ENCODE peak calls at places on chromosomes 6 and 20, in seven cellular contexts. One of them, this sample, is unnamed.

GRCh38 chr6:166476634-166477215 is 94.0 kb upstream of the MPC1 start:
- DNase-seq in kidney: peak
- DNase-seq in lower lobe of right lung: no peak
- DNase-seq in left ventricle myocardium inferior: no peak
- DNase-seq in PC-9: no peak
- DNase-seq in MM.1S: no peak
- DNase-seq in psoas muscle: no peak
- DNase-seq in this sample: no peak

GRCh38 chr6:5996701-5997419 is 9.9 kb downstream of the NRN1 start:
- DNase-seq in kidney: no peak
- DNase-seq in lower lobe of right lung: peak
- DNase-seq in left ventricle myocardium inferior: no peak
- DNase-seq in PC-9: no peak
- DNase-seq in MM.1S: no peak
- DNase-seq in psoas muscle: no peak
- DNase-seq in this sample: no peak

GRCh38 chr6:142846883-142847287 is 98.1 kb downstream of the HIVEP2 start:
- DNase-seq in kidney: no peak
- DNase-seq in lower lobe of right lung: no peak
- DNase-seq in left ventricle myocardium inferior: no peak
- DNase-seq in PC-9: peak
- DNase-seq in MM.1S: peak
- DNase-seq in psoas muscle: peak
- DNase-seq in this sample: peak

GRCh38 chr20:2771631-2772080 is 28.8 kb downstream of the CPXM1 start:
- DNase-seq in kidney: no peak
- DNase-seq in lower lobe of right lung: no peak
- DNase-seq in left ventricle myocardium inferior: no peak
- DNase-seq in PC-9: no peak
- DNase-seq in MM.1S: no peak
- DNase-seq in psoas muscle: no peak
- DNase-seq in this sample: no peak

GRCh38 chr20:44576297-44576696 is 6.1 kb upstream of the PKIG start:
- DNase-seq in kidney: no peak
- DNase-seq in lower lobe of right lung: no peak
- DNase-seq in left ventricle myocardium inferior: no peak
- DNase-seq in PC-9: no peak
- DNase-seq in MM.1S: no peak
- DNase-seq in psoas muscle: no peak
- DNase-seq in this sample: no peak

GRCh38 chr20:36775196-36775595 is 1.6 kb upstream of the DSN1 start:
- DNase-seq in kidney: peak
- DNase-seq in lower lobe of right lung: no peak
- DNase-seq in left ventricle myocardium inferior: no peak
- DNase-seq in PC-9: no peak
- DNase-seq in MM.1S: no peak
- DNase-seq in psoas muscle: no peak
- DNase-seq in this sample: no peak

GRCh38 chr6:38975621-38976049 is 72.9 kb upstream of the GLP1R start:
- DNase-seq in kidney: no peak
- DNase-seq in lower lobe of right lung: no peak
- DNase-seq in left ventricle myocardium inferior: no peak
- DNase-seq in PC-9: no peak
- DNase-seq in MM.1S: no peak
- DNase-seq in psoas muscle: no peak
- DNase-seq in this sample: no peak

GRCh38 chr6:1987640-1988039 is 257.8 kb downstream of the GMDS start:
- DNase-seq in kidney: no peak
- DNase-seq in lower lobe of right lung: no peak
- DNase-seq in left ventricle myocardium inferior: no peak
- DNase-seq in PC-9: no peak
- DNase-seq in MM.1S: no peak
- DNase-seq in psoas muscle: no peak
- DNase-seq in this sample: peak

GRCh38 chr6:30844118-30844535 is 40.2 kb upstream of the DDR1 start:
- DNase-seq in kidney: no peak
- DNase-seq in lower lobe of right lung: no peak
- DNase-seq in left ventricle myocardium inferior: no peak
- DNase-seq in PC-9: peak
- DNase-seq in MM.1S: no peak
- DNase-seq in psoas muscle: no peak
- DNase-seq in this sample: no peak

GRCh38 chr6:165308926-165309731 is at the start of gene C6orf118:
- DNase-seq in kidney: peak
- DNase-seq in lower lobe of right lung: peak
- DNase-seq in left ventricle myocardium inferior: peak
- DNase-seq in PC-9: no peak
- DNase-seq in MM.1S: no peak
- DNase-seq in psoas muscle: peak
- DNase-seq in this sample: no peak

GRCh38 chr20:44614525-44614924 is 32.1 kb downstream of the PKIG start:
- DNase-seq in kidney: no peak
- DNase-seq in lower lobe of right lung: peak
- DNase-seq in left ventricle myocardium inferior: peak
- DNase-seq in PC-9: no peak
- DNase-seq in MM.1S: no peak
- DNase-seq in psoas muscle: peak
- DNase-seq in this sample: no peak

GRCh38 chr20:51757226-51757625 is 11.0 kb downstream of the ATP9A start:
- DNase-seq in kidney: peak
- DNase-seq in lower lobe of right lung: no peak
- DNase-seq in left ventricle myocardium inferior: no peak
- DNase-seq in PC-9: no peak
- DNase-seq in MM.1S: no peak
- DNase-seq in psoas muscle: no peak
- DNase-seq in this sample: no peak

GRCh38 chr20:45404438-45404837 is 3.7 kb upstream of the DBNDD2 start:
- DNase-seq in kidney: no peak
- DNase-seq in lower lobe of right lung: no peak
- DNase-seq in left ventricle myocardium inferior: no peak
- DNase-seq in PC-9: no peak
- DNase-seq in MM.1S: no peak
- DNase-seq in psoas muscle: no peak
- DNase-seq in this sample: no peak

GRCh38 chr6:48290595-48290994 is 179.6 kb upstream of the PTCHD4 start:
- DNase-seq in kidney: no peak
- DNase-seq in lower lobe of right lung: no peak
- DNase-seq in left ventricle myocardium inferior: no peak
- DNase-seq in PC-9: no peak
- DNase-seq in MM.1S: no peak
- DNase-seq in psoas muscle: no peak
- DNase-seq in this sample: no peak

GRCh38 chr6:14804444-14805210 is 441.2 kb upstream of the JARID2 start:
- DNase-seq in kidney: peak
- DNase-seq in lower lobe of right lung: peak
- DNase-seq in left ventricle myocardium inferior: peak
- DNase-seq in PC-9: no peak
- DNase-seq in MM.1S: no peak
- DNase-seq in psoas muscle: peak
- DNase-seq in this sample: no peak

GRCh38 chr20:16349518-16350295 is 223.5 kb downstream of the KIF16B start:
- DNase-seq in kidney: no peak
- DNase-seq in lower lobe of right lung: no peak
- DNase-seq in left ventricle myocardium inferior: no peak
- DNase-seq in PC-9: no peak
- DNase-seq in MM.1S: no peak
- DNase-seq in psoas muscle: peak
- DNase-seq in this sample: no peak

GRCh38 chr20:62598761-62599194 is 43.5 kb upstream of the SLCO4A1 start:
- DNase-seq in kidney: peak
- DNase-seq in lower lobe of right lung: no peak
- DNase-seq in left ventricle myocardium inferior: no peak
- DNase-seq in PC-9: peak
- DNase-seq in MM.1S: no peak
- DNase-seq in psoas muscle: no peak
- DNase-seq in this sample: no peak

GRCh38 chr6:28767133-28767532 is 156.7 kb downstream of the TRIM27 start:
- DNase-seq in kidney: no peak
- DNase-seq in lower lobe of right lung: no peak
- DNase-seq in left ventricle myocardium inferior: no peak
- DNase-seq in PC-9: no peak
- DNase-seq in MM.1S: no peak
- DNase-seq in psoas muscle: no peak
- DNase-seq in this sample: no peak

GRCh38 chr20:49397525-49397924 is 84.9 kb downstream of the KCNB1 start:
- DNase-seq in kidney: no peak
- DNase-seq in lower lobe of right lung: no peak
- DNase-seq in left ventricle myocardium inferior: no peak
- DNase-seq in PC-9: peak
- DNase-seq in MM.1S: no peak
- DNase-seq in psoas muscle: peak
- DNase-seq in this sample: no peak

GRCh38 chr20:32338665-32339064 is 19.5 kb upstream of the ASXL1 start:
- DNase-seq in kidney: no peak
- DNase-seq in lower lobe of right lung: peak
- DNase-seq in left ventricle myocardium inferior: no peak
- DNase-seq in PC-9: no peak
- DNase-seq in MM.1S: no peak
- DNase-seq in psoas muscle: no peak
- DNase-seq in this sample: no peak

GRCh38 chr20:21554985-21555384 is 41.1 kb upstream of the NKX2-2 start:
- DNase-seq in kidney: no peak
- DNase-seq in lower lobe of right lung: no peak
- DNase-seq in left ventricle myocardium inferior: no peak
- DNase-seq in PC-9: no peak
- DNase-seq in MM.1S: no peak
- DNase-seq in psoas muscle: no peak
- DNase-seq in this sample: no peak

GRCh38 chr6:78942451-78942850 is 75.1 kb downstream of the IRAK1BP1 start:
- DNase-seq in kidney: no peak
- DNase-seq in lower lobe of right lung: no peak
- DNase-seq in left ventricle myocardium inferior: no peak
- DNase-seq in PC-9: no peak
- DNase-seq in MM.1S: no peak
- DNase-seq in psoas muscle: no peak
- DNase-seq in this sample: no peak

GRCh38 chr6:136350914-136351313 is 61.3 kb upstream of the BCLAF1 start:
- DNase-seq in kidney: no peak
- DNase-seq in lower lobe of right lung: no peak
- DNase-seq in left ventricle myocardium inferior: no peak
- DNase-seq in PC-9: no peak
- DNase-seq in MM.1S: no peak
- DNase-seq in psoas muscle: no peak
- DNase-seq in this sample: no peak

GRCh38 chr20:13271098-13271497 is 50.0 kb downstream of the ISM1 start:
- DNase-seq in kidney: no peak
- DNase-seq in lower lobe of right lung: no peak
- DNase-seq in left ventricle myocardium inferior: no peak
- DNase-seq in PC-9: no peak
- DNase-seq in MM.1S: no peak
- DNase-seq in psoas muscle: no peak
- DNase-seq in this sample: no peak
- H3K27ac ChIP-seq in kidney: no peak
- H3K27ac ChIP-seq in lower lobe of right lung: peak
- H3K27ac ChIP-seq in left ventricle myocardium inferior: peak
- H3K27ac ChIP-seq in PC-9: no peak
- H3K27ac ChIP-seq in MM.1S: no peak
- H3K27ac ChIP-seq in psoas muscle: peak
- H3K27ac ChIP-seq in this sample: no peak

DNA sequence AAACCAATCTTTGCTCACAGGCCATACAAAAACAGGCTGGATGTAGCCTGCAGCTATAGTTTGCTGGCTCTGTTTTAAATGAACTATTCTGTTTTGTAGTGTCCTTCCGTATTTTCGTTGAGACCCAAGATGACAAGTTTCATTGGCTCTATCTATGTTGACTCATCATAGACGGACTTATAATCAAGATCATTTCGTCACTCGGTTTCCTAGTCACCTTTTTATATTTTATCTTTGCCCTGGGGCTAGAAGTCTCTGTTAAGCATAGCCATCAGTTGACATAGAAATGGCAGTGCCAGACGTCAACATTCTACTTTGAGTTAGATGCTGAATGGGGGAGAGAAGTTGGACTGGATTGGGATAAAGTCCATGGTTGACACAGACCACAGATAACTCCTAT is 4.8 kb downstream of the PLEKHG1 start:
- DNase-seq in kidney: no peak
- DNase-seq in lower lobe of right lung: no peak
- DNase-seq in left ventricle myocardium inferior: no peak
- DNase-seq in PC-9: no peak
- DNase-seq in MM.1S: no peak
- DNase-seq in psoas muscle: no peak
- DNase-seq in this sample: no peak
- H3K27ac ChIP-seq in kidney: no peak
- H3K27ac ChIP-seq in lower lobe of right lung: no peak
- H3K27ac ChIP-seq in left ventricle myocardium inferior: no peak
- H3K27ac ChIP-seq in PC-9: no peak
- H3K27ac ChIP-seq in MM.1S: no peak
- H3K27ac ChIP-seq in psoas muscle: no peak
- H3K27ac ChIP-seq in this sample: no peak

GRCh38 chr20:23450877-23451276 is 1.8 kb downstream of the CST11 start:
- DNase-seq in kidney: no peak
- DNase-seq in lower lobe of right lung: no peak
- DNase-seq in left ventricle myocardium inferior: no peak
- DNase-seq in PC-9: no peak
- DNase-seq in MM.1S: no peak
- DNase-seq in psoas muscle: no peak
- DNase-seq in this sample: no peak

GRCh38 chr20:23454816-23455215 is 2.1 kb upstream of the CST11 start:
- DNase-seq in kidney: no peak
- DNase-seq in lower lobe of right lung: no peak
- DNase-seq in left ventricle myocardium inferior: no peak
- DNase-seq in PC-9: no peak
- DNase-seq in MM.1S: no peak
- DNase-seq in psoas muscle: no peak
- DNase-seq in this sample: no peak

GRCh38 chr20:23453944-23454543 is 1.4 kb upstream of the CST11 start:
- DNase-seq in kidney: no peak
- DNase-seq in lower lobe of right lung: no peak
- DNase-seq in left ventricle myocardium inferior: no peak
- DNase-seq in PC-9: no peak
- DNase-seq in MM.1S: no peak
- DNase-seq in psoas muscle: no peak
- DNase-seq in this sample: no peak

GRCh38 chr20:23451956-23452487 is 654 bp downstream of the CST11 start:
- DNase-seq in kidney: no peak
- DNase-seq in lower lobe of right lung: no peak
- DNase-seq in left ventricle myocardium inferior: no peak
- DNase-seq in PC-9: no peak
- DNase-seq in MM.1S: no peak
- DNase-seq in psoas muscle: no peak
- DNase-seq in this sample: no peak

GRCh38 chr20:23452776-23453175 is at the start of gene CST11:
- DNase-seq in kidney: no peak
- DNase-seq in lower lobe of right lung: no peak
- DNase-seq in left ventricle myocardium inferior: no peak
- DNase-seq in PC-9: no peak
- DNase-seq in MM.1S: no peak
- DNase-seq in psoas muscle: no peak
- DNase-seq in this sample: no peak
- H3K27ac ChIP-seq in kidney: no peak
- H3K27ac ChIP-seq in lower lobe of right lung: no peak
- H3K27ac ChIP-seq in left ventricle myocardium inferior: no peak
- H3K27ac ChIP-seq in PC-9: no peak
- H3K27ac ChIP-seq in MM.1S: no peak
- H3K27ac ChIP-seq in psoas muscle: no peak
- H3K27ac ChIP-seq in this sample: no peak

DNA sequence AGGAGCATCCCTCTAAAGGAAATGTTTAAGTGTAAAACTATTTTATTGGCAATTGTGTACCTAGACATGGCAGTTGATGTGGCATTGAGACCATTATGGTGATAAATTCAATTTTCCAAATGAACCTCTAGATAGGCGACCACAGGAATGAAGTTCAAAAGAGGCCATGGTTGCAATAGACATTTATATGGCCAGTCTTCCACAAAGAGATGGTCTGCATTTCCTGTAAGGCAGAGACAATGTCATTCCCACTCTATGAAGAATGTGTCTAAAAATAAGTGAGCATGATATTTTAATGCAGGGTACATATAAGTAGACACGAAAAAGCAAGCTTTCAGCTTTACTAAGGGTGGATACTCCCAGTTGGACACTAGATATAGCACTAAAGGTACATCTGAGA is 40.9 kb downstream of the THEMIS start:
- DNase-seq in kidney: no peak
- DNase-seq in lower lobe of right lung: no peak
- DNase-seq in left ventricle myocardium inferior: no peak
- DNase-seq in PC-9: no peak
- DNase-seq in MM.1S: no peak
- DNase-seq in psoas muscle: no peak
- DNase-seq in this sample: no peak
- H3K27ac ChIP-seq in kidney: no peak
- H3K27ac ChIP-seq in lower lobe of right lung: no peak
- H3K27ac ChIP-seq in left ventricle myocardium inferior: no peak
- H3K27ac ChIP-seq in PC-9: no peak
- H3K27ac ChIP-seq in MM.1S: no peak
- H3K27ac ChIP-seq in psoas muscle: no peak
- H3K27ac ChIP-seq in this sample: no peak

This sample was measured in epithelial cell of prostate.